ENCODE peak calls at places on chromosomes 11 and 22, in eight cellular contexts. I is foreskin fibroblast, Q is stomach, P is ascending aorta, V is body of pancreas, G is endodermal cell, R is AG04450, O is ovary. H is an unnamed sample.

GRCh38 chr22:42799462-42800405 is 57.3 kb downstream of the ARFGAP3 start:
- DNase-seq in I (no peak), Q (no peak), P (peak), V (no peak), G (peak), R (no peak), O (no peak), H (no peak)

GRCh38 chr11:87972133-87972532 is 203.1 kb downstream of the RAB38 start:
- DNase-seq in I (no peak), Q (no peak), P (no peak), V (no peak), G (no peak), R (no peak), O (no peak), H (no peak)

GRCh38 chr11:44899959-44900358 is 50.7 kb downstream of the TP53I11 start:
- DNase-seq in I (peak), Q (no peak), P (no peak), V (no peak), G (peak), R (peak), O (no peak), H (peak)

GRCh38 chr11:59787816-59788215 is 22.8 kb downstream of the MRPL16 start:
- DNase-seq in I (peak), Q (no peak), P (no peak), V (no peak), G (no peak), R (no peak), O (no peak), H (no peak)

GRCh38 chr11:44601471-44602370 is 36.3 kb downstream of the CD82 start:
- DNase-seq in I (no peak), Q (no peak), P (no peak), V (no peak), G (no peak), R (no peak), O (no peak), H (no peak)

GRCh38 chr22:43253839-43254238 is 66.9 kb upstream of the TTLL12 start:
- DNase-seq in I (no peak), Q (no peak), P (no peak), V (no peak), G (no peak), R (no peak), O (no peak), H (no peak)

GRCh38 chr22:48554893-48555552 is 1272.7 kb downstream of the BRD1 start:
- DNase-seq in I (no peak), Q (no peak), P (no peak), V (no peak), G (peak), R (no peak), O (no peak), H (no peak)

GRCh38 chr11:19185036-19185435 is 16.7 kb downstream of the CSRP3 start:
- DNase-seq in I (no peak), Q (no peak), P (no peak), V (no peak), G (no peak), R (no peak), O (no peak), H (no peak)

GRCh38 chr22:43263645-43264514 is 76.9 kb upstream of the TTLL12 start:
- DNase-seq in I (peak), Q (peak), P (peak), V (peak), G (no peak), R (peak), O (peak), H (peak)

GRCh38 chr11:32466279-32466915 is 31.1 kb upstream of the WT1 start:
- DNase-seq in I (no peak), Q (peak), P (no peak), V (no peak), G (no peak), R (no peak), O (no peak), H (no peak)

GRCh38 chr11:34614334-34615113 is 6.4 kb upstream of the EHF start:
- DNase-seq in I (peak), Q (no peak), P (no peak), V (no peak), G (no peak), R (peak), O (no peak), H (no peak)

GRCh38 chr22:45649809-45650208 is 21.8 kb upstream of the ATXN10 start:
- DNase-seq in I (no peak), Q (no peak), P (no peak), V (no peak), G (no peak), R (no peak), O (no peak), H (no peak)

GRCh38 chr11:6618117-6619020 is 853 bp downstream of the TPP1 start:
- DNase-seq in I (peak), Q (peak), P (no peak), V (no peak), G (no peak), R (peak), O (peak), H (no peak)

GRCh38 chr11:112016765-112017356 is 8.3 kb upstream of the DLAT start:
- DNase-seq in I (peak), Q (no peak), P (peak), V (peak), G (no peak), R (no peak), O (no peak), H (no peak)

GRCh38 chr11:131038597-131038996 is 122.3 kb upstream of the SNX19 start:
- DNase-seq in I (peak), Q (no peak), P (no peak), V (no peak), G (peak), R (no peak), O (no peak), H (peak)

GRCh38 chr11:75383246-75383645 is 16.1 kb upstream of the RPS3 start:
- DNase-seq in I (no peak), Q (no peak), P (no peak), V (no peak), G (peak), R (no peak), O (no peak), H (no peak)

GRCh38 chr11:35347921-35348331 is 71.4 kb downstream of the SLC1A2 start:
- DNase-seq in I (peak), Q (no peak), P (no peak), V (no peak), G (no peak), R (peak), O (no peak), H (no peak)

GRCh38 chr11:68149417-68149816 is 28.2 kb upstream of the CHKA start:
- DNase-seq in I (no peak), Q (no peak), P (no peak), V (no peak), G (no peak), R (no peak), O (no peak), H (no peak)

GRCh38 chr11:13859986-13860385 is 102.5 kb upstream of the SPON1 start:
- DNase-seq in I (no peak), Q (no peak), P (no peak), V (no peak), G (no peak), R (no peak), O (no peak), H (peak)

GRCh38 chr11:59224419-59224928 is 11.7 kb upstream of the MPEG1 start:
- DNase-seq in I (peak), Q (no peak), P (no peak), V (no peak), G (no peak), R (no peak), O (no peak), H (no peak)

GRCh38 chr11:44857490-44857889 is 93.2 kb downstream of the TP53I11 start:
- DNase-seq in I (no peak), Q (no peak), P (no peak), V (no peak), G (no peak), R (no peak), O (no peak), H (no peak)

GRCh38 chr11:63599211-63600122 is 14.8 kb downstream of the PLAAT3 start:
- DNase-seq in I (peak), Q (no peak), P (no peak), V (no peak), G (no peak), R (no peak), O (no peak), H (no peak)

GRCh38 chr22:21449531-21450319 is 17.5 kb upstream of the TMEM191C start:
- DNase-seq in I (no peak), Q (peak), P (peak), V (peak), G (peak), R (no peak), O (peak), H (no peak)

GRCh38 chr11:34395916-34396555 is 38.2 kb upstream of the ABTB2 start:
- DNase-seq in I (peak), Q (no peak), P (no peak), V (no peak), G (no peak), R (peak), O (no peak), H (no peak)

GRCh38 chr22:45212306-45212709 is 28.4 kb downstream of the KIAA0930 start:
- DNase-seq in I (peak), Q (peak), P (peak), V (peak), G (peak), R (peak), O (peak), H (no peak)

GRCh38 chr11:109612481-109612880 is 190.5 kb downstream of the C11orf87 start:
- DNase-seq in I (no peak), Q (no peak), P (no peak), V (no peak), G (no peak), R (no peak), O (no peak), H (no peak)

GRCh38 chr11:71473793-71474080 is 20.7 kb downstream of the NADSYN1 start:
- DNase-seq in I (no peak), Q (no peak), P (no peak), V (no peak), G (no peak), R (no peak), O (no peak), H (no peak)

GRCh38 chr11:12786891-12787290 is 112.7 kb downstream of the TEAD1 start:
- DNase-seq in I (no peak), Q (no peak), P (no peak), V (no peak), G (no peak), R (no peak), O (no peak), H (no peak)

GRCh38 chr22:28148816-28149465 is 229.9 kb upstream of the PITPNB start:
- DNase-seq in I (no peak), Q (no peak), P (no peak), V (no peak), G (no peak), R (no peak), O (no peak), H (no peak)

GRCh38 chr11:78943841-78944240 is 369.2 kb upstream of the NARS2 start:
- DNase-seq in I (no peak), Q (no peak), P (no peak), V (no peak), G (no peak), R (no peak), O (no peak), H (no peak)

GRCh38 chr11:93279911-93280347 is 50.6 kb upstream of the DEUP1 start:
- DNase-seq in I (no peak), Q (no peak), P (no peak), V (no peak), G (no peak), R (no peak), O (no peak), H (no peak)

GRCh38 chr11:2943711-2944118 is 14.5 kb upstream of the PHLDA2 start:
- DNase-seq in I (peak), Q (peak), P (peak), V (peak), G (peak), R (no peak), O (peak), H (no peak)

GRCh38 chr22:30282616-30283046 is 6.7 kb downstream of the CASTOR1 start:
- DNase-seq in I (no peak), Q (no peak), P (no peak), V (no peak), G (no peak), R (no peak), O (no peak), H (peak)

GRCh38 chr11:73645570-73645969 is 811 bp upstream of the PLEKHB1 start:
- DNase-seq in I (no peak), Q (no peak), P (no peak), V (no peak), G (no peak), R (no peak), O (no peak), H (no peak)

GRCh38 chr11:73648629-73649046 is 2.3 kb downstream of the PLEKHB1 start:
- DNase-seq in I (no peak), Q (no peak), P (no peak), V (no peak), G (no peak), R (no peak), O (no peak), H (no peak)

GRCh38 chr11:73649206-73649605 is 2.8 kb downstream of the PLEKHB1 start:
- DNase-seq in I (no peak), Q (no peak), P (no peak), V (no peak), G (no peak), R (no peak), O (no peak), H (no peak)

GRCh38 chr11:73645972-73646631 is at the start of gene PLEKHB1:
- DNase-seq in I (peak), Q (no peak), P (no peak), V (no peak), G (peak), R (no peak), O (no peak), H (no peak)

GRCh38 chr11:73647459-73648100 is 1.2 kb downstream of the PLEKHB1 start:
- DNase-seq in I (peak), Q (peak), P (peak), V (peak), G (peak), R (peak), O (peak), H (peak)
- H3K4me3 ChIP-seq in I (peak), Q (peak), P (peak), V (no peak), G (peak), R (peak), O (peak), H (peak)

DNA sequence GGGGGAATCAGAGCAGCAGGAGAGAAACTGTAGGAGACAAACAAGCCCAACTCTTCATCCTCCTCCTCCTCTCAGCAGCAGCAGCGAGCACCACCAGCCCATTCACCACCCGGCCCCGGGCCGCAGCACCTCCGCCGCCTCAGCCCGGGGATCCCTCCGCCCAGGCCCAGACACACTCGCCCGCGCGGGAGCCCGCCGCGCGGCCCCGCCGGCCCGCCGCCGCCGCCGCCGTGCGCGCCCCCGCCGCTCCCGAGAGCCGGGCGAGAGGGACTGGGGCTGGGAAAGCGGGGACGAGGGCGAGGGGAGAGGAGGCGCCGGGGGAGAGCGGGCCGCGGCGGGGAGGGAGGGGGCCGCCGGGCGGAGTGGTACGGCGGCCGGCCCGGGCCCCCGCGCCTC is at the start of gene PHF21A:
- DNase-seq in I (peak), Q (peak), P (peak), V (peak), G (peak), R (peak), O (peak), H (peak)
- H3K4me3 ChIP-seq in I (peak), Q (peak), P (peak), V (peak), G (peak), R (peak), O (peak), H (peak)

GRCh38 chr11:114161486-114162250 is 102.2 kb downstream of the ZBTB16 start:
- DNase-seq in I (no peak), Q (no peak), P (no peak), V (no peak), G (no peak), R (no peak), O (no peak), H (no peak)
- H3K4me3 ChIP-seq in I (no peak), Q (no peak), P (no peak), V (no peak), G (no peak), R (no peak), O (no peak), H (no peak)

GRCh38 chr11:119087747-119088241 is 3.1 kb downstream of the HMBS start:
- DNase-seq in I (no peak), Q (no peak), P (no peak), V (no peak), G (no peak), R (no peak), O (no peak), H (no peak)
- H3K4me3 ChIP-seq in I (no peak), Q (no peak), P (no peak), V (no peak), G (no peak), R (no peak), O (no peak), H (no peak)

DNA sequence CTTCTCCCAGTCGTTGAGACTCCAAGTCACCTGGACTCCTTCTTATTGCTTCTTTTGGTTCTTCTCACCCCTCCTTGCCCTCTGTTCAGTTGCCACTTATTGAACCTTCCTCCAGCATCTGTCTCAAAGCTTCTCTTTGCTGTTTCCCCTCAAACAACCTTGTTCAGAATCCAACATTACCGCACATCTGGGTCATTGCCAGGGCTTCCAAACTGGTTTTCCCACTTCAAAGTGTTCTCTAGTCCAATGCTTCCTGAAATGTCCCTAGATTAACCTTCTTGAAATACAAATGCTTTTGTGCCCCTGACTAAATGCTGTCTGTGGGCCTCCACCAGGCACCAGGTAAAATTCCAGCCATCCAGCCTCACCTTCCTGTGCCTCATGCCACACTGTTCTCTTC is 100.8 kb upstream of the TTC12 start:
- DNase-seq in I (no peak), Q (peak), P (no peak), V (no peak), G (no peak), R (no peak), O (no peak), H (no peak)
- H3K4me3 ChIP-seq in I (no peak), Q (no peak), P (no peak), V (no peak), G (no peak), R (no peak), O (no peak), H (no peak)

GRCh38 chr11:1456166-1456565 is 30.4 kb downstream of the MOB2 start:
- DNase-seq in I (no peak), Q (no peak), P (no peak), V (peak), G (no peak), R (no peak), O (no peak), H (no peak)
- H3K4me3 ChIP-seq in I (no peak), Q (no peak), P (no peak), V (no peak), G (no peak), R (no peak), O (no peak), H (no peak)

GRCh38 chr11:17000987-17001386 is 13.2 kb downstream of the PLEKHA7 start:
- DNase-seq in I (no peak), Q (no peak), P (no peak), V (no peak), G (no peak), R (no peak), O (no peak), H (no peak)
- H3K4me3 ChIP-seq in I (no peak), Q (no peak), P (no peak), V (no peak), G (no peak), R (no peak), O (no peak), H (no peak)

GRCh38 chr11:128686045-128686741 is 7.7 kb upstream of the FLI1 start:
- DNase-seq in I (no peak), Q (no peak), P (no peak), V (no peak), G (peak), R (no peak), O (no peak), H (no peak)

GRCh38 chr11:128688896-128689546 is 4.9 kb upstream of the FLI1 start:
- DNase-seq in I (no peak), Q (no peak), P (no peak), V (no peak), G (peak), R (no peak), O (no peak), H (no peak)

GRCh38 chr11:128686745-128687177 is 7.1 kb upstream of the FLI1 start:
- DNase-seq in I (peak), Q (peak), P (no peak), V (peak), G (peak), R (no peak), O (no peak), H (no peak)

GRCh38 chr11:128688031-128688713 is 5.7 kb upstream of the FLI1 start:
- DNase-seq in I (no peak), Q (no peak), P (no peak), V (no peak), G (peak), R (no peak), O (no peak), H (no peak)

DNA sequence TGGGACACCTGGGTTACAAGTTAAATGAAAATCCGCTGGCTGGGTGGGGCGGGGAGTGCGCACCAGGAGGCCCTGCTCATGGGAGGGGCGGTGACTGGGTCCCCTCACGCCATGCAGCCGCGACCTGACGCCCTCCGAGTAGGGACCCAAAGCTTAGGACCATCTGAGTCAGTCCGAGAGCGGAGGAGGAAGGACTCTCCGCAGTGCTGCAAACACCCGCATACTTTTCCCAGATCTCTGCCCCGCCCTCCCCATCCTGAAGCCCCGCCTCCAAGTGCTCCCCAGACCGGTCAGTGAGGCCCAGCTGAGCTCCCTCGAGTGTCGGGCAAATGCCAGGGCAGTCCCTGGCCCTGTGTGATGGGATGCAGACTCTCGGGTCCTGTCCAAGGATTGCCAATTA is 6.6 kb upstream of the FLI1 start:
- DNase-seq in I (peak), Q (no peak), P (no peak), V (no peak), G (peak), R (no peak), O (no peak), H (no peak)
- H3K4me3 ChIP-seq in I (peak), Q (peak), P (peak), V (no peak), G (peak), R (peak), O (no peak), H (no peak)

GRCh38 chr11:120186799-120187591 is 23.8 kb upstream of the OAF start:
- DNase-seq in I (peak), Q (peak), P (peak), V (peak), G (peak), R (no peak), O (peak), H (no peak)

GRCh38 chr11:120186408-120186798 is 24.4 kb upstream of the OAF start:
- DNase-seq in I (no peak), Q (no peak), P (peak), V (no peak), G (no peak), R (no peak), O (peak), H (no peak)

GRCh38 chr11:120191058-120191457 is 19.8 kb upstream of the OAF start:
- DNase-seq in I (no peak), Q (no peak), P (no peak), V (no peak), G (peak), R (no peak), O (no peak), H (no peak)

GRCh38 chr11:120188371-120188770 is 22.5 kb upstream of the OAF start:
- DNase-seq in I (no peak), Q (no peak), P (peak), V (no peak), G (no peak), R (no peak), O (peak), H (no peak)

DNA sequence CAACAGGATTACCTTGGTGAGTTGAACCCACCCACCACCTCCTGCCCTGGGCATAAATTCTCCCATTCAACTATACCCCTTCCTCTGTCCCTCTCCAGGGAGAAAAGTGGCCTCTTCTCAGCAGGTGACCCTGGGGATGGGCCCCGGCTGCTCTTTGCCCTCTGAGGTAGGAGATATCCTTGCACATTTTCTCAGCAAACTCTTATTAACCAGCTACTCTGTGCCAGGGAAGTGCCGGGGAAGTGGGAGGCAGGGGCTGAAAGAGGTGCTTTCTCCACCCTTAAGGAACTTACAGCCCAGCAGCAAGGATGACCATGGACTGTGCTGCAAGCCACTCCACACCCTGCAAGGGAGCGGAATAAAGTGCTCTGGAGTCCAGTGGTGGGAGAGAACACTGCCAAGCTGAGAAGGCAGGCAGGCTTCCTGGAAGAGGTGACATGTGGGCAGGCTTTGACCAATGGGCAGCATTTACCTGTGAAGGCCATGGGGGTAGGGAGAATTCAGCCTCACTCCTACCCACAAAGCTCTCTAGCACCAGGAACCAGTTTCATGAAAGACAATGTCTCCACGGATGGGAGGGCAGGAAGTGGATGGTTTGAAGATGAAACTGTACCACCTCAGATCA is 21.9 kb upstream of the OAF start:
- DNase-seq in I (no peak), Q (no peak), P (peak), V (no peak), G (no peak), R (no peak), O (peak), H (no peak)
- H3K4me3 ChIP-seq in I (no peak), Q (no peak), P (no peak), V (no peak), G (no peak), R (no peak), O (no peak), H (no peak)